ENCODE peak calls at places on chromosomes 5 and 9, in eight cellular contexts. W, V, Q, K, R, I, G and L are unnamed samples.

GRCh38 chr5:118115791-118116190 is 872.6 kb downstream of the DTWD2 start:
- DNase-seq in V (no peak), G (no peak), W (no peak), Q (no peak), K (no peak), I (no peak), R (peak), L (no peak)

GRCh38 chr9:131028931-131029573 is 20.1 kb downstream of the LAMC3 start:
- DNase-seq in W (no peak), R (no peak), K (no peak), G (no peak), I (no peak), Q (no peak), V (no peak), L (no peak)

GRCh38 chr9:79655571-79655970 is 83.8 kb downstream of the TLE4 start:
- DNase-seq in V (no peak), W (no peak), R (no peak), I (peak), G (no peak), K (no peak), Q (no peak), L (peak)

GRCh38 chr9:28120241-28121025 is 547.2 kb upstream of the C9orf72 start:
- DNase-seq in W (no peak), I (no peak), K (no peak), Q (no peak), G (no peak), V (no peak), R (no peak), L (no peak)

GRCh38 chr9:111783424-111783823 is 11.3 kb downstream of the SHOC1 start:
- DNase-seq in G (no peak), V (no peak), R (no peak), Q (no peak), I (no peak), K (no peak), W (no peak), L (no peak)

GRCh38 chr5:65893749-65894430 is 32.5 kb upstream of the ERBIN start:
- DNase-seq in G (no peak), Q (no peak), V (no peak), W (no peak), I (no peak), R (no peak), K (no peak), L (no peak)

GRCh38 chr5:160542281-160542680 is 120.6 kb downstream of the PTTG1 start:
- DNase-seq in R (no peak), I (no peak), K (no peak), G (no peak), Q (no peak), V (no peak), W (no peak), L (no peak)

GRCh38 chr9:135602789-135603481 is 36.4 kb downstream of the GLT6D1 start:
- DNase-seq in K (peak), Q (no peak), G (peak), V (peak), W (peak), I (peak), R (peak), L (peak)

GRCh38 chr5:761206-761771 is 23.2 kb downstream of the ZDHHC11B start:
- DNase-seq in W (no peak), R (no peak), K (no peak), G (no peak), I (no peak), Q (no peak), V (no peak), L (no peak)

GRCh38 chr5:6568383-6568782 is 64.5 kb downstream of the NSUN2 start:
- DNase-seq in W (no peak), G (no peak), K (no peak), Q (no peak), V (no peak), I (no peak), R (no peak), L (no peak)

GRCh38 chr9:71058660-71059059 is 62.8 kb downstream of the TRPM3 start:
- DNase-seq in R (no peak), W (no peak), G (no peak), K (no peak), V (no peak), Q (no peak), I (no peak), L (no peak)

GRCh38 chr5:777756-778161 is 6.8 kb downstream of the ZDHHC11B start:
- DNase-seq in V (no peak), K (no peak), R (no peak), G (no peak), Q (no peak), I (no peak), W (no peak), L (no peak)

GRCh38 chr5:71483355-71483754 is 27.9 kb downstream of the BDP1 start:
- DNase-seq in W (peak), G (no peak), R (peak), V (no peak), Q (peak), K (no peak), I (peak), L (peak)

GRCh38 chr9:1768561-1768960 is 246.6 kb upstream of the SMARCA2 start:
- DNase-seq in G (no peak), I (no peak), W (no peak), K (no peak), Q (no peak), R (no peak), V (no peak), L (no peak)

GRCh38 chr5:142109356-142110045 is 922 bp downstream of the NDFIP1 start:
- DNase-seq in I (peak), G (peak), Q (no peak), W (no peak), K (peak), R (peak), V (no peak), L (peak)

GRCh38 chr9:87606921-87607521 is 109.4 kb downstream of the DAPK1 start:
- DNase-seq in K (no peak), Q (peak), G (no peak), R (peak), W (peak), V (no peak), I (peak), L (peak)

GRCh38 chr9:73200694-73201432 is 49.2 kb downstream of the ANXA1 start:
- DNase-seq in K (peak), V (no peak), W (peak), I (peak), R (peak), Q (no peak), G (peak), L (peak)

GRCh38 chr9:95985656-95986055 is 110.2 kb downstream of the ERCC6L2 start:
- DNase-seq in W (no peak), I (no peak), Q (no peak), R (no peak), V (no peak), G (no peak), K (no peak), L (no peak)

GRCh38 chr5:67028371-67028770 is 168.2 kb downstream of the CD180 start:
- DNase-seq in G (no peak), V (no peak), W (no peak), Q (no peak), I (no peak), K (no peak), R (no peak), L (peak)

GRCh38 chr5:92644271-92644886 is 936.6 kb downstream of the NR2F1-AS1 start:
- DNase-seq in W (no peak), R (no peak), Q (no peak), G (no peak), V (no peak), K (peak), I (no peak), L (no peak)

GRCh38 chr5:150763023-150763793 is 4.4 kb upstream of the DCTN4 start:
- DNase-seq in V (no peak), R (peak), K (no peak), G (no peak), I (peak), W (no peak), Q (no peak), L (peak)

GRCh38 chr9:136429683-136430590 is 9.7 kb downstream of the INPP5E start:
- DNase-seq in G (no peak), R (no peak), K (no peak), W (no peak), I (no peak), V (no peak), Q (no peak), L (no peak)

GRCh38 chr9:125748511-125749099 is 1.4 kb downstream of the PBX3 start:
- DNase-seq in K (peak), I (no peak), R (peak), W (no peak), G (no peak), V (peak), Q (no peak), L (no peak)